ENCODE peak calls at places on chromosomes 12 and 14, in seven cellular contexts. One of them, this sample, is unnamed.
A peak's percentile ranks its signal among the peaks of the same experiment; 100 is the strongest.

GRCh38 chr14:100554082-100554677 is 33.0 kb downstream of the BEGAIN start:
- DNase-seq in activated gamma-delta T cell treated with anti-CD3 and anti-CD28 coated beads, Interleukin-2, amount 50 U/mL, for 16 hours: no peak
- DNase-seq in lower leg skin: peak; percentile 95
- DNase-seq in stimulated activated naive CD8-positive, alpha-beta T cell treated with anti-CD3 and anti-CD28 coated beads, Interleukin-15, amount 100 ng/mL, for 72 hours: no peak
- DNase-seq in GM23248: peak; percentile 82
- DNase-seq in activated naive CD4-positive, alpha-beta T cell treated with Interleukin-2 at 50 U/mL for 16 hours: no peak
- DNase-seq in stimulated activated CD4-positive, alpha-beta T cell treated with anti-CD3 and anti-CD28 coated beads, Interleukin-15, amount 100 ng/mL, for 1 hour: no peak
- DNase-seq in this sample: peak; percentile 84

GRCh38 chr14:98494582-98494981 is 777.4 kb downstream of the BCL11B start:
- DNase-seq in activated gamma-delta T cell treated with anti-CD3 and anti-CD28 coated beads, Interleukin-2, amount 50 U/mL, for 16 hours: no peak
- DNase-seq in lower leg skin: no peak
- DNase-seq in stimulated activated naive CD8-positive, alpha-beta T cell treated with anti-CD3 and anti-CD28 coated beads, Interleukin-15, amount 100 ng/mL, for 72 hours: peak; percentile 11
- DNase-seq in GM23248: peak; percentile 29
- DNase-seq in activated naive CD4-positive, alpha-beta T cell treated with Interleukin-2 at 50 U/mL for 16 hours: peak; percentile 6
- DNase-seq in stimulated activated CD4-positive, alpha-beta T cell treated with anti-CD3 and anti-CD28 coated beads, Interleukin-15, amount 100 ng/mL, for 1 hour: no peak
- DNase-seq in this sample: no peak

GRCh38 chr14:56005580-56006053 is 112.6 kb upstream of the PELI2 start:
- DNase-seq in activated gamma-delta T cell treated with anti-CD3 and anti-CD28 coated beads, Interleukin-2, amount 50 U/mL, for 16 hours: no peak
- DNase-seq in lower leg skin: no peak
- DNase-seq in stimulated activated naive CD8-positive, alpha-beta T cell treated with anti-CD3 and anti-CD28 coated beads, Interleukin-15, amount 100 ng/mL, for 72 hours: no peak
- DNase-seq in GM23248: peak; percentile 63
- DNase-seq in activated naive CD4-positive, alpha-beta T cell treated with Interleukin-2 at 50 U/mL for 16 hours: no peak
- DNase-seq in stimulated activated CD4-positive, alpha-beta T cell treated with anti-CD3 and anti-CD28 coated beads, Interleukin-15, amount 100 ng/mL, for 1 hour: no peak
- DNase-seq in this sample: no peak

GRCh38 chr12:28631831-28632230 is 441.6 kb downstream of the CCDC91 start:
- DNase-seq in activated gamma-delta T cell treated with anti-CD3 and anti-CD28 coated beads, Interleukin-2, amount 50 U/mL, for 16 hours: no peak
- DNase-seq in lower leg skin: no peak
- DNase-seq in stimulated activated naive CD8-positive, alpha-beta T cell treated with anti-CD3 and anti-CD28 coated beads, Interleukin-15, amount 100 ng/mL, for 72 hours: no peak
- DNase-seq in GM23248: no peak
- DNase-seq in activated naive CD4-positive, alpha-beta T cell treated with Interleukin-2 at 50 U/mL for 16 hours: no peak
- DNase-seq in stimulated activated CD4-positive, alpha-beta T cell treated with anti-CD3 and anti-CD28 coated beads, Interleukin-15, amount 100 ng/mL, for 1 hour: no peak
- DNase-seq in this sample: no peak

GRCh38 chr14:104633276-104633861 is 28.8 kb upstream of the TMEM179 start:
- DNase-seq in activated gamma-delta T cell treated with anti-CD3 and anti-CD28 coated beads, Interleukin-2, amount 50 U/mL, for 16 hours: no peak
- DNase-seq in lower leg skin: no peak
- DNase-seq in stimulated activated naive CD8-positive, alpha-beta T cell treated with anti-CD3 and anti-CD28 coated beads, Interleukin-15, amount 100 ng/mL, for 72 hours: no peak
- DNase-seq in GM23248: no peak
- DNase-seq in activated naive CD4-positive, alpha-beta T cell treated with Interleukin-2 at 50 U/mL for 16 hours: no peak
- DNase-seq in stimulated activated CD4-positive, alpha-beta T cell treated with anti-CD3 and anti-CD28 coated beads, Interleukin-15, amount 100 ng/mL, for 1 hour: no peak
- DNase-seq in this sample: no peak

GRCh38 chr14:68780358-68781160 is 12.3 kb downstream of the ZFP36L1 start:
- DNase-seq in activated gamma-delta T cell treated with anti-CD3 and anti-CD28 coated beads, Interleukin-2, amount 50 U/mL, for 16 hours: no peak
- DNase-seq in lower leg skin: peak; percentile 89
- DNase-seq in stimulated activated naive CD8-positive, alpha-beta T cell treated with anti-CD3 and anti-CD28 coated beads, Interleukin-15, amount 100 ng/mL, for 72 hours: peak; percentile 33
- DNase-seq in GM23248: peak; percentile 82
- DNase-seq in activated naive CD4-positive, alpha-beta T cell treated with Interleukin-2 at 50 U/mL for 16 hours: peak; percentile 27
- DNase-seq in stimulated activated CD4-positive, alpha-beta T cell treated with anti-CD3 and anti-CD28 coated beads, Interleukin-15, amount 100 ng/mL, for 1 hour: no peak
- DNase-seq in this sample: no peak

GRCh38 chr14:97977711-97978261 is 1180.6 kb downstream of the VRK1 start:
- DNase-seq in activated gamma-delta T cell treated with anti-CD3 and anti-CD28 coated beads, Interleukin-2, amount 50 U/mL, for 16 hours: peak; percentile 54
- DNase-seq in lower leg skin: peak; percentile 94
- DNase-seq in stimulated activated naive CD8-positive, alpha-beta T cell treated with anti-CD3 and anti-CD28 coated beads, Interleukin-15, amount 100 ng/mL, for 72 hours: peak; percentile 89
- DNase-seq in GM23248: peak; percentile 41
- DNase-seq in activated naive CD4-positive, alpha-beta T cell treated with Interleukin-2 at 50 U/mL for 16 hours: peak; percentile 79
- DNase-seq in stimulated activated CD4-positive, alpha-beta T cell treated with anti-CD3 and anti-CD28 coated beads, Interleukin-15, amount 100 ng/mL, for 1 hour: peak; percentile 56
- DNase-seq in this sample: peak; percentile 83

GRCh38 chr12:95963104-95963503 is 20.0 kb downstream of the AMDHD1 start:
- DNase-seq in activated gamma-delta T cell treated with anti-CD3 and anti-CD28 coated beads, Interleukin-2, amount 50 U/mL, for 16 hours: no peak
- DNase-seq in lower leg skin: no peak
- DNase-seq in stimulated activated naive CD8-positive, alpha-beta T cell treated with anti-CD3 and anti-CD28 coated beads, Interleukin-15, amount 100 ng/mL, for 72 hours: no peak
- DNase-seq in GM23248: no peak
- DNase-seq in activated naive CD4-positive, alpha-beta T cell treated with Interleukin-2 at 50 U/mL for 16 hours: no peak
- DNase-seq in stimulated activated CD4-positive, alpha-beta T cell treated with anti-CD3 and anti-CD28 coated beads, Interleukin-15, amount 100 ng/mL, for 1 hour: no peak
- DNase-seq in this sample: no peak

GRCh38 chr14:90576981-90577660 is 180.3 kb downstream of the CALM1 start:
- DNase-seq in activated gamma-delta T cell treated with anti-CD3 and anti-CD28 coated beads, Interleukin-2, amount 50 U/mL, for 16 hours: no peak
- DNase-seq in lower leg skin: no peak
- DNase-seq in stimulated activated naive CD8-positive, alpha-beta T cell treated with anti-CD3 and anti-CD28 coated beads, Interleukin-15, amount 100 ng/mL, for 72 hours: no peak
- DNase-seq in GM23248: no peak
- DNase-seq in activated naive CD4-positive, alpha-beta T cell treated with Interleukin-2 at 50 U/mL for 16 hours: no peak
- DNase-seq in stimulated activated CD4-positive, alpha-beta T cell treated with anti-CD3 and anti-CD28 coated beads, Interleukin-15, amount 100 ng/mL, for 1 hour: no peak
- DNase-seq in this sample: no peak

GRCh38 chr14:35949933-35950332 is 123.8 kb downstream of the BRMS1L start:
- DNase-seq in activated gamma-delta T cell treated with anti-CD3 and anti-CD28 coated beads, Interleukin-2, amount 50 U/mL, for 16 hours: no peak
- DNase-seq in lower leg skin: no peak
- DNase-seq in stimulated activated naive CD8-positive, alpha-beta T cell treated with anti-CD3 and anti-CD28 coated beads, Interleukin-15, amount 100 ng/mL, for 72 hours: no peak
- DNase-seq in GM23248: no peak
- DNase-seq in activated naive CD4-positive, alpha-beta T cell treated with Interleukin-2 at 50 U/mL for 16 hours: no peak
- DNase-seq in stimulated activated CD4-positive, alpha-beta T cell treated with anti-CD3 and anti-CD28 coated beads, Interleukin-15, amount 100 ng/mL, for 1 hour: no peak
- DNase-seq in this sample: no peak